ENCODE peak calls at places on chromosomes 6 and 20, in ten cellular contexts. One of them, this sample, is unnamed.

GRCh38 chr6:106334646-106335448 is 9.3 kb upstream of the ATG5 start:
- DNase-seq in dorsolateral prefrontal cortex: no peak
- DNase-seq in heart right ventricle: peak; percentile 13
- DNase-seq in cardiac fibroblast: peak; percentile 58
- DNase-seq in NCI-H748 treated with DMSO at 0.1 percent for 48 hours: peak; percentile 27
- DNase-seq in fibroblast of lung: peak; percentile 34
- DNase-seq in NCI-H146: peak; percentile 76
- DNase-seq in caudate nucleus: no peak
- DNase-seq in HTR-8/SVneo: peak; percentile 42
- DNase-seq in neural crest cell: peak; percentile 15
- DNase-seq in this sample: peak; percentile 82

GRCh38 chr20:31602779-31603441 is 2.2 kb upstream of the ID1 start:
- DNase-seq in dorsolateral prefrontal cortex: no peak
- DNase-seq in heart right ventricle: no peak
- DNase-seq in cardiac fibroblast: peak; percentile 69
- DNase-seq in NCI-H748 treated with DMSO at 0.1 percent for 48 hours: no peak
- DNase-seq in fibroblast of lung: peak; percentile 93
- DNase-seq in NCI-H146: peak; percentile 39
- DNase-seq in caudate nucleus: no peak
- DNase-seq in HTR-8/SVneo: no peak
- DNase-seq in neural crest cell: no peak
- DNase-seq in this sample: peak; percentile 71

GRCh38 chr20:61192254-61192950 is 59.7 kb upstream of the CDH4 start:
- DNase-seq in dorsolateral prefrontal cortex: no peak
- DNase-seq in heart right ventricle: no peak
- DNase-seq in cardiac fibroblast: no peak
- DNase-seq in NCI-H748 treated with DMSO at 0.1 percent for 48 hours: no peak
- DNase-seq in fibroblast of lung: no peak
- DNase-seq in NCI-H146: no peak
- DNase-seq in caudate nucleus: no peak
- DNase-seq in HTR-8/SVneo: no peak
- DNase-seq in neural crest cell: no peak
- DNase-seq in this sample: no peak

GRCh38 chr20:47144463-47144862 is 212.0 kb downstream of the ZMYND8 start:
- DNase-seq in dorsolateral prefrontal cortex: no peak
- DNase-seq in heart right ventricle: no peak
- DNase-seq in cardiac fibroblast: no peak
- DNase-seq in NCI-H748 treated with DMSO at 0.1 percent for 48 hours: no peak
- DNase-seq in fibroblast of lung: no peak
- DNase-seq in NCI-H146: no peak
- DNase-seq in caudate nucleus: no peak
- DNase-seq in HTR-8/SVneo: no peak
- DNase-seq in neural crest cell: no peak
- DNase-seq in this sample: no peak

GRCh38 chr6:108655840-108656650 is 95.3 kb downstream of the FOXO3 start:
- DNase-seq in dorsolateral prefrontal cortex: no peak
- DNase-seq in heart right ventricle: no peak
- DNase-seq in cardiac fibroblast: peak; percentile 95
- DNase-seq in NCI-H748 treated with DMSO at 0.1 percent for 48 hours: no peak
- DNase-seq in fibroblast of lung: peak; percentile 88
- DNase-seq in NCI-H146: peak; percentile 59
- DNase-seq in caudate nucleus: no peak
- DNase-seq in HTR-8/SVneo: no peak
- DNase-seq in neural crest cell: no peak
- DNase-seq in this sample: peak; percentile 90

GRCh38 chr6:112663705-112664104 is 316.6 kb downstream of the RFPL4B start:
- DNase-seq in dorsolateral prefrontal cortex: no peak
- DNase-seq in heart right ventricle: no peak
- DNase-seq in cardiac fibroblast: no peak
- DNase-seq in NCI-H748 treated with DMSO at 0.1 percent for 48 hours: no peak
- DNase-seq in fibroblast of lung: no peak
- DNase-seq in NCI-H146: no peak
- DNase-seq in caudate nucleus: no peak
- DNase-seq in HTR-8/SVneo: no peak
- DNase-seq in neural crest cell: no peak
- DNase-seq in this sample: no peak

GRCh38 chr20:38790210-38791053 is 15.1 kb upstream of the PPP1R16B start:
- DNase-seq in dorsolateral prefrontal cortex: no peak
- DNase-seq in heart right ventricle: no peak
- DNase-seq in cardiac fibroblast: peak; percentile 19
- DNase-seq in NCI-H748 treated with DMSO at 0.1 percent for 48 hours: peak; percentile 24
- DNase-seq in fibroblast of lung: peak; percentile 31
- DNase-seq in NCI-H146: no peak
- DNase-seq in caudate nucleus: no peak
- DNase-seq in HTR-8/SVneo: no peak
- DNase-seq in neural crest cell: peak; percentile 34
- DNase-seq in this sample: peak; percentile 81

GRCh38 chr6:127791779-127792528 is 108.9 kb downstream of the THEMIS start:
- DNase-seq in dorsolateral prefrontal cortex: no peak
- DNase-seq in heart right ventricle: no peak
- DNase-seq in cardiac fibroblast: no peak
- DNase-seq in NCI-H748 treated with DMSO at 0.1 percent for 48 hours: no peak
- DNase-seq in fibroblast of lung: no peak
- DNase-seq in NCI-H146: no peak
- DNase-seq in caudate nucleus: no peak
- DNase-seq in HTR-8/SVneo: no peak
- DNase-seq in neural crest cell: no peak
- DNase-seq in this sample: no peak

GRCh38 chr20:64247970-64248841 is 7.3 kb upstream of the PCMTD2 start:
- DNase-seq in dorsolateral prefrontal cortex: peak; percentile 34
- DNase-seq in heart right ventricle: no peak
- DNase-seq in cardiac fibroblast: no peak
- DNase-seq in NCI-H748 treated with DMSO at 0.1 percent for 48 hours: no peak
- DNase-seq in fibroblast of lung: no peak
- DNase-seq in NCI-H146: no peak
- DNase-seq in caudate nucleus: no peak
- DNase-seq in HTR-8/SVneo: no peak
- DNase-seq in neural crest cell: no peak
- DNase-seq in this sample: no peak

GRCh38 chr6:125114248-125114858 is 39.2 kb upstream of the TPD52L1 start:
- DNase-seq in dorsolateral prefrontal cortex: no peak
- DNase-seq in heart right ventricle: no peak
- DNase-seq in cardiac fibroblast: peak; percentile 76
- DNase-seq in NCI-H748 treated with DMSO at 0.1 percent for 48 hours: peak; percentile 30
- DNase-seq in fibroblast of lung: peak; percentile 42
- DNase-seq in NCI-H146: peak; percentile 79
- DNase-seq in caudate nucleus: no peak
- DNase-seq in HTR-8/SVneo: peak; percentile 25
- DNase-seq in neural crest cell: peak; percentile 31
- DNase-seq in this sample: peak; percentile 88

GRCh38 chr6:136031982-136032381 is 180.5 kb downstream of the PDE7B start:
- DNase-seq in dorsolateral prefrontal cortex: no peak
- DNase-seq in heart right ventricle: no peak
- DNase-seq in cardiac fibroblast: peak; percentile 77
- DNase-seq in NCI-H748 treated with DMSO at 0.1 percent for 48 hours: no peak
- DNase-seq in fibroblast of lung: peak; percentile 36
- DNase-seq in NCI-H146: no peak
- DNase-seq in caudate nucleus: no peak
- DNase-seq in HTR-8/SVneo: peak; percentile 30
- DNase-seq in neural crest cell: no peak
- DNase-seq in this sample: peak; percentile 72

GRCh38 chr6:159865226-159865920 is 25.4 kb upstream of the MAS1 start:
- DNase-seq in dorsolateral prefrontal cortex: no peak
- DNase-seq in heart right ventricle: no peak
- DNase-seq in cardiac fibroblast: no peak
- DNase-seq in NCI-H748 treated with DMSO at 0.1 percent for 48 hours: no peak
- DNase-seq in fibroblast of lung: no peak
- DNase-seq in NCI-H146: no peak
- DNase-seq in caudate nucleus: no peak
- DNase-seq in HTR-8/SVneo: no peak
- DNase-seq in neural crest cell: no peak
- DNase-seq in this sample: no peak

GRCh38 chr6:43698584-43699349 is 11.2 kb upstream of the MRPS18A start:
- DNase-seq in dorsolateral prefrontal cortex: no peak
- DNase-seq in heart right ventricle: peak; percentile 67
- DNase-seq in cardiac fibroblast: peak; percentile 85
- DNase-seq in NCI-H748 treated with DMSO at 0.1 percent for 48 hours: no peak
- DNase-seq in fibroblast of lung: no peak
- DNase-seq in NCI-H146: peak; percentile 70
- DNase-seq in caudate nucleus: no peak
- DNase-seq in HTR-8/SVneo: no peak
- DNase-seq in neural crest cell: no peak
- DNase-seq in this sample: no peak

GRCh38 chr6:154243793-154244768 is 112.5 kb downstream of the IPCEF1 start:
- DNase-seq in dorsolateral prefrontal cortex: no peak
- DNase-seq in heart right ventricle: no peak
- DNase-seq in cardiac fibroblast: no peak
- DNase-seq in NCI-H748 treated with DMSO at 0.1 percent for 48 hours: no peak
- DNase-seq in fibroblast of lung: no peak
- DNase-seq in NCI-H146: peak; percentile 13
- DNase-seq in caudate nucleus: no peak
- DNase-seq in HTR-8/SVneo: no peak
- DNase-seq in neural crest cell: no peak
- DNase-seq in this sample: no peak

GRCh38 chr6:56359201-56359899 is 112.0 kb upstream of the COL21A1 start:
- DNase-seq in dorsolateral prefrontal cortex: no peak
- DNase-seq in heart right ventricle: no peak
- DNase-seq in cardiac fibroblast: peak; percentile 84
- DNase-seq in NCI-H748 treated with DMSO at 0.1 percent for 48 hours: peak; percentile 72
- DNase-seq in fibroblast of lung: peak; percentile 63
- DNase-seq in NCI-H146: peak; percentile 71
- DNase-seq in caudate nucleus: peak; percentile 27
- DNase-seq in HTR-8/SVneo: peak; percentile 62
- DNase-seq in neural crest cell: peak; percentile 68
- DNase-seq in this sample: peak; percentile 90

GRCh38 chr20:5918856-5919633 is 31.3 kb downstream of the TRMT6 start:
- DNase-seq in dorsolateral prefrontal cortex: no peak
- DNase-seq in heart right ventricle: no peak
- DNase-seq in cardiac fibroblast: peak; percentile 67
- DNase-seq in NCI-H748 treated with DMSO at 0.1 percent for 48 hours: no peak
- DNase-seq in fibroblast of lung: peak; percentile 76
- DNase-seq in NCI-H146: no peak
- DNase-seq in caudate nucleus: no peak
- DNase-seq in HTR-8/SVneo: peak; percentile 62
- DNase-seq in neural crest cell: no peak
- DNase-seq in this sample: peak; percentile 5

GRCh38 chr20:5689451-5689850 is 60.8 kb upstream of the SHLD1 start:
- DNase-seq in dorsolateral prefrontal cortex: no peak
- DNase-seq in heart right ventricle: no peak
- DNase-seq in cardiac fibroblast: no peak
- DNase-seq in NCI-H748 treated with DMSO at 0.1 percent for 48 hours: no peak
- DNase-seq in fibroblast of lung: no peak
- DNase-seq in NCI-H146: no peak
- DNase-seq in caudate nucleus: no peak
- DNase-seq in HTR-8/SVneo: no peak
- DNase-seq in neural crest cell: no peak
- DNase-seq in this sample: no peak

GRCh38 chr6:165605182-165605875 is 57.7 kb downstream of the PDE10A start:
- DNase-seq in dorsolateral prefrontal cortex: no peak
- DNase-seq in heart right ventricle: no peak
- DNase-seq in cardiac fibroblast: no peak
- DNase-seq in NCI-H748 treated with DMSO at 0.1 percent for 48 hours: no peak
- DNase-seq in fibroblast of lung: no peak
- DNase-seq in NCI-H146: no peak
- DNase-seq in caudate nucleus: no peak
- DNase-seq in HTR-8/SVneo: no peak
- DNase-seq in neural crest cell: no peak
- DNase-seq in this sample: no peak

GRCh38 chr6:150395388-150396009 is 26.7 kb downstream of the IYD start:
- DNase-seq in dorsolateral prefrontal cortex: peak; percentile 59
- DNase-seq in heart right ventricle: no peak
- DNase-seq in cardiac fibroblast: peak; percentile 71
- DNase-seq in NCI-H748 treated with DMSO at 0.1 percent for 48 hours: peak; percentile 63
- DNase-seq in fibroblast of lung: peak; percentile 55
- DNase-seq in NCI-H146: peak; percentile 94
- DNase-seq in caudate nucleus: peak; percentile 11
- DNase-seq in HTR-8/SVneo: peak; percentile 40
- DNase-seq in neural crest cell: peak; percentile 27
- DNase-seq in this sample: peak; percentile 86

GRCh38 chr6:135212020-135212806 is 31.1 kb downstream of the MYB start:
- DNase-seq in dorsolateral prefrontal cortex: no peak
- DNase-seq in heart right ventricle: no peak
- DNase-seq in cardiac fibroblast: no peak
- DNase-seq in NCI-H748 treated with DMSO at 0.1 percent for 48 hours: no peak
- DNase-seq in fibroblast of lung: peak; percentile 51
- DNase-seq in NCI-H146: no peak
- DNase-seq in caudate nucleus: no peak
- DNase-seq in HTR-8/SVneo: peak; percentile 87
- DNase-seq in neural crest cell: no peak
- DNase-seq in this sample: peak; percentile 46

GRCh38 chr20:58883243-58883691 is 30.8 kb downstream of the GNAS start:
- DNase-seq in dorsolateral prefrontal cortex: no peak
- DNase-seq in heart right ventricle: no peak
- DNase-seq in cardiac fibroblast: no peak
- DNase-seq in NCI-H748 treated with DMSO at 0.1 percent for 48 hours: no peak
- DNase-seq in fibroblast of lung: peak; percentile 71
- DNase-seq in NCI-H146: no peak
- DNase-seq in caudate nucleus: no peak
- DNase-seq in HTR-8/SVneo: no peak
- DNase-seq in neural crest cell: no peak
- DNase-seq in this sample: peak; percentile 82

GRCh38 chr20:43458422-43458924 is 777 bp downstream of the SRSF6 start:
- DNase-seq in dorsolateral prefrontal cortex: no peak
- DNase-seq in heart right ventricle: no peak
- DNase-seq in cardiac fibroblast: peak; percentile 23
- DNase-seq in NCI-H748 treated with DMSO at 0.1 percent for 48 hours: no peak
- DNase-seq in fibroblast of lung: peak; percentile 23
- DNase-seq in NCI-H146: peak; percentile 54
- DNase-seq in caudate nucleus: no peak
- DNase-seq in HTR-8/SVneo: no peak
- DNase-seq in neural crest cell: no peak
- DNase-seq in this sample: peak; percentile 50